ENCODE peak calls at places on chromosomes 6 and 20, in eight cellular contexts. One of them, this sample, is unnamed.

GRCh38 chr6:158654498-158654897 is 4.6 kb downstream of the SYTL3 start:
- DNase-seq in IMR-90: peak
- DNase-seq in CD4-positive, alpha-beta T cell: no peak
- DNase-seq in GOT3: no peak
- DNase-seq in epithelial cell of esophagus: peak
- DNase-seq in GM04504: peak
- DNase-seq in GM20000: no peak
- DNase-seq in iris pigment epithelial cell: peak
- DNase-seq in this sample: peak

GRCh38 chr6:35400901-35401311 is 51.2 kb upstream of the FANCE start:
- DNase-seq in IMR-90: peak
- DNase-seq in CD4-positive, alpha-beta T cell: no peak
- DNase-seq in GOT3: no peak
- DNase-seq in epithelial cell of esophagus: peak
- DNase-seq in GM04504: no peak
- DNase-seq in GM20000: no peak
- DNase-seq in iris pigment epithelial cell: no peak
- DNase-seq in this sample: no peak

GRCh38 chr20:46004813-46005505 is 3.7 kb upstream of the MMP9 start:
- DNase-seq in IMR-90: no peak
- DNase-seq in CD4-positive, alpha-beta T cell: no peak
- DNase-seq in GOT3: no peak
- DNase-seq in epithelial cell of esophagus: peak
- DNase-seq in GM04504: no peak
- DNase-seq in GM20000: no peak
- DNase-seq in iris pigment epithelial cell: no peak
- DNase-seq in this sample: no peak

GRCh38 chr6:22036267-22036666 is 260.6 kb downstream of the PRL start:
- DNase-seq in IMR-90: peak
- DNase-seq in CD4-positive, alpha-beta T cell: no peak
- DNase-seq in GOT3: no peak
- DNase-seq in epithelial cell of esophagus: peak
- DNase-seq in GM04504: no peak
- DNase-seq in GM20000: peak
- DNase-seq in iris pigment epithelial cell: peak
- DNase-seq in this sample: peak

GRCh38 chr20:49627329-49627761 is 59.4 kb upstream of the PTGIS start:
- DNase-seq in IMR-90: no peak
- DNase-seq in CD4-positive, alpha-beta T cell: no peak
- DNase-seq in GOT3: no peak
- DNase-seq in epithelial cell of esophagus: peak
- DNase-seq in GM04504: no peak
- DNase-seq in GM20000: no peak
- DNase-seq in iris pigment epithelial cell: no peak
- DNase-seq in this sample: no peak

GRCh38 chr6:1388081-1388926 is 1.1 kb upstream of the FOXF2 start:
- DNase-seq in IMR-90: peak
- DNase-seq in CD4-positive, alpha-beta T cell: no peak
- DNase-seq in GOT3: no peak
- DNase-seq in epithelial cell of esophagus: no peak
- DNase-seq in GM04504: no peak
- DNase-seq in GM20000: peak
- DNase-seq in iris pigment epithelial cell: peak
- DNase-seq in this sample: no peak

GRCh38 chr20:51529027-51529749 is 13.3 kb downstream of the NFATC2 start:
- DNase-seq in IMR-90: peak
- DNase-seq in CD4-positive, alpha-beta T cell: no peak
- DNase-seq in GOT3: no peak
- DNase-seq in epithelial cell of esophagus: no peak
- DNase-seq in GM04504: peak
- DNase-seq in GM20000: no peak
- DNase-seq in iris pigment epithelial cell: peak
- DNase-seq in this sample: peak

GRCh38 chr6:3769610-3770009 is 18.1 kb upstream of the PXDC1 start:
- DNase-seq in IMR-90: peak
- DNase-seq in CD4-positive, alpha-beta T cell: no peak
- DNase-seq in GOT3: no peak
- DNase-seq in epithelial cell of esophagus: peak
- DNase-seq in GM04504: no peak
- DNase-seq in GM20000: no peak
- DNase-seq in iris pigment epithelial cell: peak
- DNase-seq in this sample: peak

GRCh38 chr6:125658759-125659431 is 90.5 kb upstream of the HEY2 start:
- DNase-seq in IMR-90: no peak
- DNase-seq in CD4-positive, alpha-beta T cell: no peak
- DNase-seq in GOT3: peak
- DNase-seq in epithelial cell of esophagus: peak
- DNase-seq in GM04504: peak
- DNase-seq in GM20000: no peak
- DNase-seq in iris pigment epithelial cell: no peak
- DNase-seq in this sample: peak

GRCh38 chr20:18585134-18585533 is 2.7 kb upstream of the DTD1 start:
- DNase-seq in IMR-90: peak
- DNase-seq in CD4-positive, alpha-beta T cell: no peak
- DNase-seq in GOT3: no peak
- DNase-seq in epithelial cell of esophagus: peak
- DNase-seq in GM04504: no peak
- DNase-seq in GM20000: no peak
- DNase-seq in iris pigment epithelial cell: peak
- DNase-seq in this sample: no peak

GRCh38 chr6:147207851-147208754 is 3.9 kb downstream of the STXBP5 start:
- DNase-seq in IMR-90: peak
- DNase-seq in CD4-positive, alpha-beta T cell: no peak
- DNase-seq in GOT3: no peak
- DNase-seq in epithelial cell of esophagus: no peak
- DNase-seq in GM04504: no peak
- DNase-seq in GM20000: no peak
- DNase-seq in iris pigment epithelial cell: no peak
- DNase-seq in this sample: no peak

This sample was measured in cardiac muscle cell.